ENCODE peak calls at places on chromosomes 1 and 21, in four cellular contexts. I is mucosa of descending colon; T is CD4-positive, alpha-beta T cell; G is B cell. P is an unnamed sample.

GRCh38 chr1:203528098-203528497 is 34.1 kb downstream of the OPTC start:
- DNase-seq in I (no peak), T (no peak), G (no peak), P (no peak)

GRCh38 chr1:153963850-153964331 is 554 bp upstream of the SLC39A1 start:
- DNase-seq in I (peak), T (no peak), G (no peak), P (peak)

GRCh38 chr21:32237021-32237420 is 41.8 kb downstream of the MIS18A start:
- DNase-seq in I (no peak), T (no peak), G (no peak), P (no peak)

GRCh38 chr1:33332357-33332789 is 11.5 kb upstream of the A3GALT2 start:
- DNase-seq in I (no peak), T (no peak), G (no peak), P (no peak)

GRCh38 chr1:67214420-67215174 is 48.3 kb downstream of the IL23R start:
- DNase-seq in I (no peak), T (peak), G (peak), P (peak)

GRCh38 chr1:51942281-51942680 is 48.2 kb downstream of the RAB3B start:
- DNase-seq in I (no peak), T (no peak), G (no peak), P (no peak)

GRCh38 chr1:223486366-223486765 is 93.2 kb downstream of the CCDC185 start:
- DNase-seq in I (no peak), T (no peak), G (no peak), P (no peak)

GRCh38 chr1:195867638-195868037 is 740.6 kb downstream of the KCNT2 start:
- DNase-seq in I (no peak), T (no peak), G (no peak), P (no peak)

GRCh38 chr1:90704817-90705216 is 12.3 kb downstream of the BARHL2 start:
- DNase-seq in I (no peak), T (no peak), G (no peak), P (no peak)

GRCh38 chr1:11478571-11479374 is at the start of gene DISP3:
- DNase-seq in I (peak), T (peak), G (peak), P (peak)

GRCh38 chr1:115258302-115258866 is 79.7 kb downstream of the NGF start:
- DNase-seq in I (no peak), T (no peak), G (no peak), P (no peak)

GRCh38 chr1:88784551-88784950 is 100.5 kb downstream of the PKN2 start:
- DNase-seq in I (no peak), T (no peak), G (no peak), P (no peak)

GRCh38 chr1:231338270-231339128 is at the start of gene SPRTN:
- DNase-seq in I (no peak), T (no peak), G (no peak), P (no peak)

GRCh38 chr21:42063206-42063577 is 7.9 kb upstream of the UMODL1 start:
- DNase-seq in I (peak), T (peak), G (peak), P (no peak)

GRCh38 chr1:218711884-218712674 is 366.9 kb downstream of the TGFB2 start:
- DNase-seq in I (no peak), T (no peak), G (no peak), P (no peak)

GRCh38 chr1:159879977-159880376 is 17.5 kb upstream of the VSIG8 start:
- DNase-seq in I (no peak), T (no peak), G (no peak), P (no peak)

GRCh38 chr21:15514073-15514946 is 215.5 kb upstream of the USP25 start:
- DNase-seq in I (peak), T (peak), G (peak), P (no peak)

GRCh38 chr1:111197598-111198289 is 2.7 kb downstream of the DENND2D start:
- DNase-seq in I (peak), T (peak), G (no peak), P (no peak)

GRCh38 chr1:220691039-220691684 is 999 bp downstream of the C1orf115 start:
- DNase-seq in I (peak), T (no peak), G (no peak), P (no peak)

GRCh38 chr1:210536263-210536961 is 207.7 kb downstream of the HHAT start:
- DNase-seq in I (no peak), T (no peak), G (no peak), P (no peak)

GRCh38 chr1:17471393-17471792 is 31.9 kb upstream of the RCC2 start:
- DNase-seq in I (no peak), T (no peak), G (no peak), P (no peak)

GRCh38 chr1:201279313-201279712 is 4.0 kb upstream of the PKP1 start:
- DNase-seq in I (no peak), T (no peak), G (no peak), P (no peak)

GRCh38 chr1:87398644-87399043 is 70.0 kb downstream of the LMO4 start:
- DNase-seq in I (no peak), T (no peak), G (no peak), P (no peak)

GRCh38 chr1:197200468-197200899 is 54.0 kb upstream of the ASPM start:
- DNase-seq in I (no peak), T (no peak), G (no peak), P (no peak)

GRCh38 chr21:33261635-33262034 is 4.5 kb upstream of the IL10RB start:
- DNase-seq in I (no peak), T (no peak), G (no peak), P (no peak)

GRCh38 chr1:223346311-223346710 is 17.7 kb downstream of the SUSD4 start:
- DNase-seq in I (no peak), T (no peak), G (no peak), P (no peak)

GRCh38 chr1:177206831-177207230 is 36.1 kb downstream of the BRINP2 start:
- DNase-seq in I (no peak), T (no peak), G (no peak), P (no peak)

GRCh38 chr1:228004331-228004871 is 2.4 kb upstream of the WNT3A start:
- DNase-seq in I (no peak), T (no peak), G (no peak), P (no peak)

GRCh38 chr21:25562660-25563059 is 44.6 kb downstream of the MRPL39 start:
- DNase-seq in I (no peak), T (no peak), G (no peak), P (no peak)

GRCh38 chr21:38714998-38715397 is 90.7 kb upstream of the ETS2 start:
- DNase-seq in I (no peak), T (no peak), G (no peak), P (no peak)

DNA sequence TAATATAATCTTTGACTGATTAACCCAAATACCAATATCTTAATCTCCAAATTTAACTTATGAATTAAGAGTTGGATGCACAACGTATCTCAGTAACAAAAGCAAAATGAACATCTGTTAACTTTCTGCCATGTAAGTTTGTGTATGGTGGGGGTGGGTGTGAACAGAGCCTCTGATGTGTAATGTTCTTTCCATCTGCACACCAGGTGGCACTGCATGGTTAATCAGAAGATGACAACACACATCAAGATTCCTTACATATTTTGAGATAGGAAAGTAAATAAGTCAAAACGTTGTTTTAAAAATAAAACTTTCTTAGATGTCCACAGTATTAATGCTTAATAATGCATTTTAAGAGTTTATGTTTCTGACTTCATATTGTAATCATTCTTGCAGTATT is 251.9 kb downstream of the DPYD start:
- DNase-seq in I (no peak), T (no peak), G (no peak), P (no peak)
- TF ChIP-seq CTCF in I (no peak), T (peak), G (no peak), P (no peak)

GRCh38 chr1:26367441-26367840 is 5.1 kb downstream of the ZNF683 start:
- DNase-seq in I (no peak), T (no peak), G (no peak), P (no peak)
- TF ChIP-seq CTCF in I (no peak), T (no peak), G (no peak), P (no peak)

GRCh38 chr21:29797155-29797554 is 142.6 kb downstream of the GRIK1 start:
- DNase-seq in I (no peak), T (no peak), G (no peak), P (no peak)
- TF ChIP-seq CTCF in I (no peak), T (no peak), G (no peak), P (no peak)

GRCh38 chr1:975896-976683 is 5.8 kb downstream of the PERM1 start:
- DNase-seq in I (peak), T (peak), G (peak), P (peak)
- TF ChIP-seq CTCF in I (peak), T (peak), G (peak), P (peak)

P was measured in neural crest cell.